ENCODE peak calls at places on chromosomes 5 and 9, in eight cellular contexts. H is PC-9, R is RWPE1, Y is COR-L47, U is NCI-H1417, E is OCI-M1, W is HTR-8/SVneo, C is GM23248. O is an unnamed sample.

GRCh38 chr9:109440797-109441287 is 57.3 kb downstream of the PTPN3 start:
- DNase-seq in H (peak), R (peak), Y (peak), U (peak), E (peak), W (peak), C (peak), O (peak)

GRCh38 chr5:102713682-102714231 is 41.3 kb upstream of the PAM start:
- DNase-seq in H (no peak), R (no peak), Y (no peak), U (peak), E (no peak), W (no peak), C (peak), O (peak)

GRCh38 chr5:76724871-76725270 is 8.9 kb downstream of the F2R start:
- DNase-seq in H (no peak), R (no peak), Y (no peak), U (no peak), E (no peak), W (no peak), C (peak), O (no peak)

GRCh38 chr5:177131711-177132503 is 1.7 kb upstream of the NSD1 start:
- DNase-seq in H (no peak), R (no peak), Y (no peak), U (no peak), E (peak), W (no peak), C (no peak), O (no peak)

GRCh38 chr9:130271473-130271872 is 5.9 kb downstream of the HMCN2 start:
- DNase-seq in H (no peak), R (no peak), Y (no peak), U (no peak), E (no peak), W (no peak), C (no peak), O (no peak)

GRCh38 chr5:38403407-38403806 is 145.0 kb downstream of the EGFLAM start:
- DNase-seq in H (no peak), R (no peak), Y (no peak), U (no peak), E (no peak), W (no peak), C (no peak), O (no peak)

GRCh38 chr9:114884787-114885452 is 45.5 kb downstream of the TNFSF8 start:
- DNase-seq in H (no peak), R (peak), Y (no peak), U (no peak), E (no peak), W (no peak), C (no peak), O (no peak)

GRCh38 chr5:144815131-144815530 is 644.5 kb downstream of the KCTD16 start:
- DNase-seq in H (no peak), R (no peak), Y (no peak), U (no peak), E (no peak), W (no peak), C (peak), O (no peak)

GRCh38 chr5:22835630-22836029 is 17.5 kb downstream of the CDH12 start:
- DNase-seq in H (no peak), R (no peak), Y (peak), U (no peak), E (no peak), W (no peak), C (no peak), O (no peak)

GRCh38 chr5:178069909-178070308 is 43.4 kb upstream of the N4BP3 start:
- DNase-seq in H (no peak), R (no peak), Y (peak), U (peak), E (peak), W (peak), C (peak), O (peak)

GRCh38 chr9:111572945-111573604 is 26.4 kb downstream of the PTGR1 start:
- DNase-seq in H (no peak), R (no peak), Y (peak), U (no peak), E (no peak), W (no peak), C (peak), O (no peak)

GRCh38 chr5:133817456-133817855 is 151.0 kb downstream of the C5orf15 start:
- DNase-seq in H (no peak), R (no peak), Y (no peak), U (no peak), E (no peak), W (no peak), C (no peak), O (no peak)

GRCh38 chr9:123425836-123426365 is 69.9 kb downstream of the CRB2 start:
- DNase-seq in H (no peak), R (no peak), Y (no peak), U (no peak), E (no peak), W (no peak), C (no peak), O (no peak)

GRCh38 chr5:38925154-38925925 is 79.5 kb downstream of the OSMR start:
- DNase-seq in H (no peak), R (no peak), Y (no peak), U (no peak), E (no peak), W (peak), C (peak), O (no peak)

GRCh38 chr5:132030610-132031009 is 19.2 kb upstream of the ACSL6 start:
- DNase-seq in H (no peak), R (no peak), Y (no peak), U (no peak), E (no peak), W (no peak), C (no peak), O (no peak)

GRCh38 chr9:68872026-68872501 is 141.8 kb downstream of the PRKACG start:
- DNase-seq in H (no peak), R (no peak), Y (peak), U (no peak), E (no peak), W (no peak), C (no peak), O (no peak)

GRCh38 chr9:136945333-136946227 is 537 bp downstream of the C8G start:
- DNase-seq in H (no peak), R (no peak), Y (no peak), U (no peak), E (no peak), W (no peak), C (no peak), O (no peak)

GRCh38 chr5:133041910-133042309 is 9.9 kb upstream of the HSPA4 start:
- DNase-seq in H (no peak), R (no peak), Y (no peak), U (no peak), E (no peak), W (no peak), C (peak), O (no peak)